ENCODE peak calls at places on chromosomes 3 and 15, in seven cellular contexts. O is cardiac fibroblast; T is CD8-positive, alpha-beta T cell; Y is MM.1S; X is WTC11; L is upper lobe of right lung; E is retinal pigment epithelial cell. W is an unnamed sample.

GRCh38 chr3:183158552-183159006 is 4.0 kb downstream of the LAMP3 start:
- DNase-seq in E (peak), Y (peak), O (peak), X (no peak), T (no peak), L (no peak), W (peak)

GRCh38 chr3:183181606-183182005 is 19.1 kb upstream of the LAMP3 start:
- DNase-seq in X (no peak), O (no peak), L (no peak), T (no peak), Y (no peak), E (no peak), W (no peak)

GRCh38 chr15:92025717-92026270 is 172.3 kb downstream of the SLCO3A1 start:
- DNase-seq in L (no peak), T (no peak), Y (no peak), X (no peak), E (no peak), O (no peak), W (no peak)

GRCh38 chr15:31510003-31510402 is 183.4 kb downstream of the KLF13 start:
- DNase-seq in X (no peak), Y (no peak), O (no peak), E (no peak), T (no peak), L (no peak), W (no peak)

GRCh38 chr3:128523591-128523990 is 30.6 kb upstream of the GATA2 start:
- DNase-seq in Y (no peak), E (no peak), X (no peak), L (no peak), T (no peak), O (no peak), W (no peak)

GRCh38 chr3:71987089-71987735 is 202.3 kb upstream of the PROK2 start:
- DNase-seq in E (no peak), Y (no peak), O (peak), T (no peak), X (peak), L (no peak), W (no peak)

GRCh38 chr3:54863366-54863765 is 64.5 kb downstream of the LRTM1 start:
- DNase-seq in T (no peak), L (no peak), X (no peak), Y (no peak), O (peak), E (peak), W (no peak)

GRCh38 chr3:170488802-170489201 is 70.1 kb downstream of the CLDN11 start:
- DNase-seq in Y (no peak), O (peak), T (no peak), E (no peak), X (no peak), L (no peak), W (no peak)

GRCh38 chr3:68764554-68764953 is 167.8 kb downstream of the TAFA4 start:
- DNase-seq in E (no peak), O (no peak), X (no peak), T (no peak), L (no peak), Y (no peak), W (no peak)

GRCh38 chr15:46178138-46178537 is 543.3 kb downstream of the SQOR start:
- DNase-seq in L (no peak), Y (no peak), O (no peak), X (no peak), E (no peak), T (no peak), W (no peak)

GRCh38 chr15:90837052-90837621 is 31.3 kb upstream of the FURIN start:
- DNase-seq in T (no peak), O (no peak), L (no peak), Y (no peak), E (no peak), X (no peak), W (no peak)

GRCh38 chr3:49017646-49017977 is 768 bp downstream of the DALRD3 start:
- DNase-seq in L (no peak), X (no peak), E (no peak), T (no peak), O (no peak), Y (peak), W (no peak)

DNA sequence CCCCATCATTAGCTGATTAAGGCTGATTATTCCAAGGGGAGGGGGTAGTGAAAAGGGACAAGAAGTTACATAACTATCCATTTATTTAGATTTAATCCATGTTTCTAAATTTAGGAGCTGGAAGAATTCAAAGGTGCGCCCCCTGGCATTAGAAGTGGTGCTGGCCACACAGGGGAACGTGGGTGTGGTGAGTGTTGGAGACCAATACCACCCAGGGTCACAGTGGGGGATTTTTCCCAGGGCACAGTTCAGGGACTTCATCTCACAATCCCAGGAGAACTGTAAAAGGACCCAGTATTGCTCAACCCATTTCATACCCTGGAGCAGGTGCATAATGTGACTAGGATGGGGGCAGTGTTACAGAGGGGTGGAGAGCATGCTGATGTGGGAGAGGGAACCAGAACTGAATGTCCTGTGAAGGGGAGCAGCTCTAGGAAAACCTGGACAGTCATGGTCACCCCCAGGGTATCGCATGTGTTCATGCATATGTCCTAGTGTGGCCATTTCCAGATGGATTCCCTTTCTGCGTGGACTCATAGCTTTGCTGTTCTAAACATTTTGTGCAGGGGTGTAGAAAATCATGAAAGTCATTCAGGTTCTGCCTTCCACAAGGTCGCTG is 110.3 kb downstream of the LSM3 start:
- DNase-seq in T (no peak), X (no peak), L (no peak), Y (no peak), O (no peak), E (no peak), W (no peak)
- TF ChIP-seq CTCF in T (no peak), X (no peak), L (no peak), Y (no peak), O (no peak), E (no peak), W (no peak)

DNA sequence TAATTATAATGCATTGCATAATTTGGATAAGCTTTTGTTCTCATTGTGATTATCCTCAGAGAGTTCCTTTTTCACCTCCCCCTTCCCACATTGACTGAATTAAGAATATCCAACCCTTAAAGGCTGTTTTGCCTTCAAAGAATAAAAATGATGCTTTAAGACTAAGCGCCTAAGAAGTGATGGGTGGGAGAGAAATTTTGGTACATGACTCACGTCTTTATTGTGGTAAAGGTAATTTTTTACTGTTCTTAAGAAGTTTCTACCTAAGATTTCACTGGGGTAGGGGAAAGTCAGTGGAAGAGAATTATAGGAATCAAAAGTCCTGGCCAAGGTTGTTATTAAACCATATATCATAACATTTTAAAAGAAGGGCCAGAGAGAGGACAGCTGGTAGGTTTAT is 101.0 kb upstream of the RASGRP1 start:
- DNase-seq in Y (no peak), E (no peak), L (no peak), T (no peak), O (no peak), X (no peak), W (no peak)
- TF ChIP-seq CTCF in Y (no peak), E (no peak), L (no peak), T (no peak), O (no peak), X (no peak), W (no peak)

GRCh38 chr3:96538186-96538585 is 276.2 kb upstream of the EPHA6 start:
- DNase-seq in O (no peak), T (no peak), X (no peak), L (no peak), E (no peak), Y (no peak), W (no peak)
- TF ChIP-seq CTCF in O (no peak), T (no peak), X (no peak), L (no peak), E (no peak), Y (no peak), W (no peak)

DNA sequence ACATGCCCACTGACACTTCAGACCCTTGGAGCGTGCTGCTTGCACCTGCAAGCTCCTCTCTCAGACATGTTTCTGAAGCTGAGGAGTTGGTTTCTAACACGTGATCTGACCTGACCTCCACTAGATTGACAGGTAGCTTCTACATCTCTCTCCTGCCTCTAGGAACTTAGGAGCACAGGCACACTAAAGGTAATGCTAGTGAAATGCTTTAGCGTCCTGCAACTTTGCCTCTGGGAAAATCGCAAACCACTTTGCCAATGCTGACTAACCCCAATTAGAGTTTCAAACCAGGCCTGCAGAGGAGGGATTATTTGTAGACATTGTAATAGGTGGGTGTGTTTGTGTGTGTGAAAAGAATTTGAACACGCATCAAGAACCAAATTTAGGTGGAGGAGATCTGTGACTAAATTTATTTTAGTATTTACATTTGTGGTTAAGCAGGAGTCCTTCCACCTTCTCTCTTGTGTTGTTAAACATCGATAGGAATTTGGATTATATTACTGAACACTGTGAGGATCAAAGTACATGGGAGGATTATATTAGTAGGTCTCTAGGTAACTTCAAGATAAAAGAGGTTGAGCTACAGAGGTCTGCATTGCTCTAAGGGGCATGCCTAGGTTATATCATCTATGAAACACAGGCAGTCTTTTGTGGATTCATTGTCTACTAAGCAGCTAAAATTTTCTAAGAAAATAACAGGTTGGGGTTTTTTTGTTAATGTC is 86.7 kb upstream of the ZBED2 start:
- DNase-seq in T (no peak), L (no peak), Y (peak), E (no peak), X (no peak), O (no peak), W (no peak)
- TF ChIP-seq CTCF in T (no peak), L (no peak), Y (no peak), E (no peak), X (no peak), O (no peak), W (no peak)

GRCh38 chr3:195774917-195775316 is 36.8 kb downstream of the MUC4 start:
- DNase-seq in Y (peak), E (no peak), X (peak), L (peak), O (peak), T (no peak), W (no peak)
- TF ChIP-seq CTCF in Y (peak), E (peak), X (peak), L (peak), O (peak), T (no peak), W (peak)